ENCODE peak calls at places on chromosome 12, in seven cellular contexts. M, H, D, I, G, C and R are unnamed samples.

GRCh38 chr12:104792570-104792969 is 165.5 kb downstream of the SLC41A2 start:
- DNase-seq in M (no peak), H (no peak), D (peak), I (peak), G (peak), C (no peak), R (no peak)

GRCh38 chr12:88572785-88573565 is 7.3 kb downstream of the KITLG start:
- DNase-seq in M (no peak), H (no peak), D (no peak), I (no peak), G (no peak), C (no peak), R (no peak)

GRCh38 chr12:124967016-124967739 is 21.8 kb downstream of the DHX37 start:
- DNase-seq in M (no peak), H (no peak), D (no peak), I (no peak), G (no peak), C (no peak), R (no peak)

GRCh38 chr12:108616941-108617858 is 16.5 kb downstream of the SELPLG start:
- DNase-seq in M (no peak), H (peak), D (no peak), I (peak), G (no peak), C (no peak), R (no peak)

GRCh38 chr12:49331360-49332222 is 5.4 kb downstream of the C1QL4 start:
- DNase-seq in M (peak), H (no peak), D (peak), I (peak), G (peak), C (peak), R (peak)

GRCh38 chr12:111505601-111506036 is 93.5 kb downstream of the ATXN2 start:
- DNase-seq in M (no peak), H (no peak), D (no peak), I (no peak), G (no peak), C (no peak), R (no peak)

GRCh38 chr12:57939291-57939690 is 2.1 kb upstream of the ATP23 start:
- DNase-seq in M (no peak), H (no peak), D (no peak), I (no peak), G (peak), C (no peak), R (no peak)

GRCh38 chr12:52291267-52291935 is at the start of gene KRT81:
- DNase-seq in M (no peak), H (no peak), D (no peak), I (no peak), G (no peak), C (peak), R (no peak)

GRCh38 chr12:127025545-127025944 is 1241.4 kb upstream of the TMEM132C start:
- DNase-seq in M (no peak), H (no peak), D (peak), I (no peak), G (no peak), C (no peak), R (no peak)

GRCh38 chr12:28611115-28611435 is 420.8 kb downstream of the CCDC91 start:
- DNase-seq in M (no peak), H (no peak), D (no peak), I (peak), G (peak), C (no peak), R (no peak)